ENCODE peak calls at places on chromosomes 12 and 14, in eight cellular contexts. One of them, this sample, is unnamed.

GRCh38 chr12:87142346-87142745 is 886.2 kb upstream of the MGAT4C start:
- DNase-seq in AG08395: no peak
- DNase-seq in HT1080: no peak
- DNase-seq in NCI-H1092: no peak
- DNase-seq in NCI-H1436: no peak
- DNase-seq in Daoy: no peak
- DNase-seq in germinal center: no peak
- DNase-seq in CD8-positive, alpha-beta T cell: no peak
- DNase-seq in this sample: peak; percentile 31

GRCh38 chr12:51048601-51049369 is 658 bp downstream of the LETMD1 start:
- DNase-seq in NCI-H1436: no peak
- DNase-seq in germinal center: peak; percentile 10
- DNase-seq in NCI-H1092: no peak
- DNase-seq in HT1080: no peak
- DNase-seq in CD8-positive, alpha-beta T cell: no peak
- DNase-seq in AG08395: no peak
- DNase-seq in Daoy: no peak
- DNase-seq in this sample: no peak

GRCh38 chr14:73784065-73784987 is 67.3 kb upstream of the PTGR2 start:
- DNase-seq in Daoy: no peak
- DNase-seq in AG08395: peak; percentile 56
- DNase-seq in NCI-H1436: no peak
- DNase-seq in HT1080: no peak
- DNase-seq in CD8-positive, alpha-beta T cell: no peak
- DNase-seq in NCI-H1092: no peak
- DNase-seq in germinal center: no peak
- DNase-seq in this sample: no peak

GRCh38 chr12:64797156-64797555 is 27.3 kb upstream of the TBC1D30 start:
- DNase-seq in CD8-positive, alpha-beta T cell: no peak
- DNase-seq in AG08395: no peak
- DNase-seq in HT1080: no peak
- DNase-seq in germinal center: no peak
- DNase-seq in Daoy: no peak
- DNase-seq in NCI-H1436: no peak
- DNase-seq in NCI-H1092: no peak
- DNase-seq in this sample: no peak

GRCh38 chr12:109730306-109731145 is 16.9 kb downstream of the FAM222A start:
- DNase-seq in NCI-H1092: no peak
- DNase-seq in germinal center: no peak
- DNase-seq in NCI-H1436: no peak
- DNase-seq in Daoy: no peak
- DNase-seq in AG08395: no peak
- DNase-seq in HT1080: no peak
- DNase-seq in CD8-positive, alpha-beta T cell: no peak
- DNase-seq in this sample: no peak

GRCh38 chr14:24432259-24433131 is 2.7 kb downstream of the KHNYN start:
- DNase-seq in NCI-H1092: no peak
- DNase-seq in Daoy: no peak
- DNase-seq in NCI-H1436: no peak
- DNase-seq in AG08395: no peak
- DNase-seq in germinal center: no peak
- DNase-seq in CD8-positive, alpha-beta T cell: peak; percentile 7
- DNase-seq in HT1080: peak; percentile 30
- DNase-seq in this sample: no peak

GRCh38 chr12:75585309-75585708 is 73.9 kb upstream of the KRR1 start:
- DNase-seq in HT1080: peak; percentile 82
- DNase-seq in Daoy: peak; percentile 61
- DNase-seq in germinal center: no peak
- DNase-seq in AG08395: peak; percentile 50
- DNase-seq in NCI-H1436: no peak
- DNase-seq in CD8-positive, alpha-beta T cell: no peak
- DNase-seq in NCI-H1092: no peak
- DNase-seq in this sample: no peak

GRCh38 chr14:74620497-74620921 is 8.5 kb upstream of the LTBP2 start:
- DNase-seq in Daoy: peak; percentile 98
- DNase-seq in CD8-positive, alpha-beta T cell: peak; percentile 16
- DNase-seq in NCI-H1092: no peak
- DNase-seq in AG08395: peak; percentile 85
- DNase-seq in NCI-H1436: no peak
- DNase-seq in germinal center: no peak
- DNase-seq in HT1080: peak; percentile 100
- DNase-seq in this sample: no peak

GRCh38 chr12:9649532-9649940 is 20.0 kb upstream of the CLEC2D start:
- DNase-seq in germinal center: peak; percentile 42
- DNase-seq in AG08395: no peak
- DNase-seq in CD8-positive, alpha-beta T cell: peak; percentile 51
- DNase-seq in NCI-H1092: no peak
- DNase-seq in NCI-H1436: no peak
- DNase-seq in HT1080: no peak
- DNase-seq in Daoy: no peak
- DNase-seq in this sample: no peak

GRCh38 chr12:118124333-118124874 is 11.5 kb upstream of the PEBP1 start:
- DNase-seq in AG08395: no peak
- DNase-seq in germinal center: no peak
- DNase-seq in NCI-H1436: no peak
- DNase-seq in Daoy: no peak
- DNase-seq in CD8-positive, alpha-beta T cell: no peak
- DNase-seq in HT1080: no peak
- DNase-seq in NCI-H1092: no peak
- DNase-seq in this sample: no peak

GRCh38 chr12:96261557-96261956 is 67.4 kb downstream of the ELK3 start:
- DNase-seq in germinal center: no peak
- DNase-seq in Daoy: no peak
- DNase-seq in AG08395: no peak
- DNase-seq in HT1080: peak; percentile 50
- DNase-seq in CD8-positive, alpha-beta T cell: no peak
- DNase-seq in NCI-H1436: no peak
- DNase-seq in NCI-H1092: no peak
- DNase-seq in this sample: no peak

GRCh38 chr14:68757618-68758081 is 35.2 kb downstream of the ZFP36L1 start:
- DNase-seq in NCI-H1092: no peak
- DNase-seq in Daoy: no peak
- DNase-seq in HT1080: peak; percentile 62
- DNase-seq in germinal center: no peak
- DNase-seq in CD8-positive, alpha-beta T cell: no peak
- DNase-seq in NCI-H1436: no peak
- DNase-seq in AG08395: peak; percentile 54
- DNase-seq in this sample: no peak

GRCh38 chr12:107448198-107448597 is 237.4 kb upstream of the PWP1 start:
- DNase-seq in NCI-H1092: no peak
- DNase-seq in CD8-positive, alpha-beta T cell: no peak
- DNase-seq in HT1080: no peak
- DNase-seq in germinal center: no peak
- DNase-seq in Daoy: peak; percentile 32
- DNase-seq in AG08395: no peak
- DNase-seq in NCI-H1436: no peak
- DNase-seq in this sample: no peak

GRCh38 chr12:45681469-45681868 is 48.0 kb upstream of the ARID2 start:
- DNase-seq in HT1080: no peak
- DNase-seq in NCI-H1436: no peak
- DNase-seq in AG08395: no peak
- DNase-seq in CD8-positive, alpha-beta T cell: no peak
- DNase-seq in Daoy: peak; percentile 13
- DNase-seq in germinal center: no peak
- DNase-seq in NCI-H1092: no peak
- DNase-seq in this sample: no peak

GRCh38 chr12:130589391-130590317 is 126.4 kb downstream of the RIMBP2 start:
- DNase-seq in germinal center: no peak
- DNase-seq in CD8-positive, alpha-beta T cell: no peak
- DNase-seq in AG08395: no peak
- DNase-seq in HT1080: no peak
- DNase-seq in Daoy: no peak
- DNase-seq in NCI-H1092: no peak
- DNase-seq in NCI-H1436: no peak
- DNase-seq in this sample: no peak

GRCh38 chr12:3962661-3963483 is 89.7 kb upstream of the PARP11 start:
- DNase-seq in AG08395: no peak
- DNase-seq in Daoy: peak; percentile 40
- DNase-seq in NCI-H1436: no peak
- DNase-seq in germinal center: peak; percentile 10
- DNase-seq in CD8-positive, alpha-beta T cell: peak; percentile 77
- DNase-seq in NCI-H1092: no peak
- DNase-seq in HT1080: no peak
- DNase-seq in this sample: no peak

GRCh38 chr12:56988207-56988739 is 18.1 kb downstream of the ZBTB39 start:
- DNase-seq in HT1080: no peak
- DNase-seq in NCI-H1092: no peak
- DNase-seq in NCI-H1436: no peak
- DNase-seq in Daoy: no peak
- DNase-seq in germinal center: no peak
- DNase-seq in AG08395: no peak
- DNase-seq in CD8-positive, alpha-beta T cell: no peak
- DNase-seq in this sample: no peak

GRCh38 chr12:82682851-82683261 is 3.9 kb upstream of the TMTC2 start:
- DNase-seq in CD8-positive, alpha-beta T cell: no peak
- DNase-seq in NCI-H1436: no peak
- DNase-seq in Daoy: no peak
- DNase-seq in HT1080: no peak
- DNase-seq in AG08395: no peak
- DNase-seq in NCI-H1092: no peak
- DNase-seq in germinal center: no peak
- DNase-seq in this sample: no peak

GRCh38 chr12:115847398-115847797 is 430.1 kb downstream of the MED13L start:
- DNase-seq in Daoy: no peak
- DNase-seq in AG08395: no peak
- DNase-seq in NCI-H1436: no peak
- DNase-seq in HT1080: no peak
- DNase-seq in CD8-positive, alpha-beta T cell: no peak
- DNase-seq in NCI-H1092: no peak
- DNase-seq in germinal center: no peak
- DNase-seq in this sample: no peak

GRCh38 chr12:66140726-66141125 is 10.2 kb upstream of the LLPH start:
- DNase-seq in AG08395: no peak
- DNase-seq in HT1080: no peak
- DNase-seq in NCI-H1092: no peak
- DNase-seq in CD8-positive, alpha-beta T cell: no peak
- DNase-seq in NCI-H1436: no peak
- DNase-seq in Daoy: no peak
- DNase-seq in germinal center: no peak
- DNase-seq in this sample: no peak

GRCh38 chr12:124392271-124392990 is 97.5 kb downstream of the RFLNA start:
- DNase-seq in AG08395: peak; percentile 54
- DNase-seq in NCI-H1092: no peak
- DNase-seq in NCI-H1436: no peak
- DNase-seq in HT1080: peak; percentile 24
- DNase-seq in CD8-positive, alpha-beta T cell: peak; percentile 13
- DNase-seq in Daoy: peak; percentile 98
- DNase-seq in germinal center: peak; percentile 44
- DNase-seq in this sample: no peak

GRCh38 chr12:122917508-122918227 is 21.7 kb upstream of the VPS37B start:
- DNase-seq in NCI-H1436: no peak
- DNase-seq in Daoy: peak; percentile 51
- DNase-seq in CD8-positive, alpha-beta T cell: no peak
- DNase-seq in HT1080: peak; percentile 53
- DNase-seq in AG08395: peak; percentile 51
- DNase-seq in NCI-H1092: no peak
- DNase-seq in germinal center: no peak
- DNase-seq in this sample: no peak

GRCh38 chr14:56959869-56960268 is 149.6 kb upstream of the OTX2 start:
- DNase-seq in NCI-H1092: no peak
- DNase-seq in AG08395: no peak
- DNase-seq in CD8-positive, alpha-beta T cell: no peak
- DNase-seq in HT1080: no peak
- DNase-seq in germinal center: no peak
- DNase-seq in Daoy: no peak
- DNase-seq in NCI-H1436: no peak
- DNase-seq in this sample: no peak

GRCh38 chr12:87427770-87428169 is 601.4 kb downstream of the C12orf50 start:
- DNase-seq in HT1080: no peak
- DNase-seq in NCI-H1436: no peak
- DNase-seq in germinal center: no peak
- DNase-seq in Daoy: no peak
- DNase-seq in CD8-positive, alpha-beta T cell: no peak
- DNase-seq in AG08395: no peak
- DNase-seq in NCI-H1092: no peak
- DNase-seq in this sample: no peak

GRCh38 chr12:97985834-97986233 is 523.2 kb downstream of the RMST start:
- DNase-seq in HT1080: no peak
- DNase-seq in CD8-positive, alpha-beta T cell: no peak
- DNase-seq in Daoy: no peak
- DNase-seq in NCI-H1436: no peak
- DNase-seq in AG08395: no peak
- DNase-seq in germinal center: no peak
- DNase-seq in NCI-H1092: no peak
- DNase-seq in this sample: no peak

GRCh38 chr12:80494836-80495235 is 50.8 kb downstream of the PTPRQ start:
- DNase-seq in Daoy: no peak
- DNase-seq in NCI-H1092: no peak
- DNase-seq in AG08395: no peak
- DNase-seq in HT1080: no peak
- DNase-seq in NCI-H1436: no peak
- DNase-seq in CD8-positive, alpha-beta T cell: no peak
- DNase-seq in germinal center: no peak
- DNase-seq in this sample: no peak

GRCh38 chr14:104155513-104155912 is 17.1 kb downstream of the KIF26A start:
- DNase-seq in CD8-positive, alpha-beta T cell: no peak
- DNase-seq in HT1080: no peak
- DNase-seq in NCI-H1092: no peak
- DNase-seq in germinal center: no peak
- DNase-seq in Daoy: no peak
- DNase-seq in NCI-H1436: no peak
- DNase-seq in AG08395: no peak
- DNase-seq in this sample: no peak

GRCh38 chr14:47103781-47104180 is 452.2 kb upstream of the RPL10L start:
- DNase-seq in Daoy: no peak
- DNase-seq in HT1080: no peak
- DNase-seq in germinal center: no peak
- DNase-seq in CD8-positive, alpha-beta T cell: no peak
- DNase-seq in AG08395: no peak
- DNase-seq in NCI-H1092: no peak
- DNase-seq in NCI-H1436: no peak
- DNase-seq in this sample: no peak

GRCh38 chr12:13817131-13817530 is 164.3 kb downstream of the GRIN2B start:
- DNase-seq in NCI-H1092: no peak
- DNase-seq in HT1080: peak; percentile 5
- DNase-seq in AG08395: no peak
- DNase-seq in Daoy: peak; percentile 33
- DNase-seq in germinal center: no peak
- DNase-seq in NCI-H1436: no peak
- DNase-seq in CD8-positive, alpha-beta T cell: no peak
- DNase-seq in this sample: no peak

GRCh38 chr12:102634216-102634615 is 153.9 kb upstream of the IGF1 start:
- DNase-seq in NCI-H1092: no peak
- DNase-seq in NCI-H1436: no peak
- DNase-seq in HT1080: peak; percentile 7
- DNase-seq in germinal center: no peak
- DNase-seq in Daoy: no peak
- DNase-seq in CD8-positive, alpha-beta T cell: no peak
- DNase-seq in AG08395: peak; percentile 77
- DNase-seq in this sample: no peak

GRCh38 chr14:54727929-54728328 is 161.0 kb downstream of the SAMD4A start:
- DNase-seq in CD8-positive, alpha-beta T cell: no peak
- DNase-seq in germinal center: no peak
- DNase-seq in NCI-H1092: no peak
- DNase-seq in Daoy: no peak
- DNase-seq in HT1080: no peak
- DNase-seq in AG08395: peak; percentile 69
- DNase-seq in NCI-H1436: no peak
- DNase-seq in this sample: no peak

GRCh38 chr12:87953257-87953860 is 75.8 kb downstream of the C12orf50 start:
- DNase-seq in CD8-positive, alpha-beta T cell: no peak
- DNase-seq in AG08395: peak; percentile 16
- DNase-seq in Daoy: peak; percentile 36
- DNase-seq in germinal center: no peak
- DNase-seq in NCI-H1436: peak; percentile 52
- DNase-seq in HT1080: peak; percentile 32
- DNase-seq in NCI-H1092: no peak
- DNase-seq in this sample: peak; percentile 44

GRCh38 chr12:28937196-28937595 is 211.9 kb upstream of the FAR2 start:
- DNase-seq in CD8-positive, alpha-beta T cell: no peak
- DNase-seq in HT1080: peak; percentile 5
- DNase-seq in NCI-H1436: no peak
- DNase-seq in Daoy: peak; percentile 3
- DNase-seq in germinal center: no peak
- DNase-seq in NCI-H1092: no peak
- DNase-seq in AG08395: no peak
- DNase-seq in this sample: no peak